ENCODE peak calls at places on chromosomes 13 and 19, in six cellular contexts. H is trophoblast cell, Y is mesenchymal stem cell, J is IMR-90, E is H9, A is H1. W is an unnamed sample. For H3K9me3, the result is how much of the 10 kb centered on the place peaks cover.

GRCh38 chr13:36057041-36057440 is 74.1 kb downstream of the DCLK1 start:
- DNase-seq in J (no peak), H (no peak), Y (no peak), A (no peak), E (no peak), W (no peak)

GRCh38 chr13:48804836-48805601 is 151.3 kb downstream of the CYSLTR2 start:
- DNase-seq in H (no peak), J (no peak), A (no peak), E (no peak), Y (peak), W (no peak)

GRCh38 chr13:51419015-51419636 is 33.7 kb downstream of the INTS6 start:
- DNase-seq in E (no peak), Y (no peak), A (no peak), J (no peak), H (no peak), W (no peak)

GRCh38 chr13:74067818-74068217 is 66.4 kb downstream of the KLF12 start:
- DNase-seq in A (no peak), E (no peak), Y (peak), H (peak), J (peak), W (no peak)

GRCh38 chr19:47446534-47447469 is 24.9 kb downstream of the SLC8A2 start:
- DNase-seq in E (peak), Y (peak), A (peak), J (no peak), H (no peak), W (no peak)

GRCh38 chr13:50845211-50845610 is 1.7 kb upstream of the DLEU7 start:
- DNase-seq in J (no peak), H (no peak), Y (no peak), A (no peak), E (no peak), W (no peak)

GRCh38 chr13:44752184-44752583 is 176.1 kb upstream of the TSC22D1 start:
- DNase-seq in H (no peak), Y (no peak), J (no peak), A (no peak), E (no peak), W (no peak)

GRCh38 chr13:30581582-30581981 is 36.1 kb upstream of the USPL1 start:
- DNase-seq in J (peak), Y (peak), E (no peak), H (peak), A (no peak), W (no peak)

GRCh38 chr13:91722267-91722884 is 324.0 kb downstream of the GPC5 start:
- DNase-seq in H (peak), J (peak), A (no peak), E (no peak), Y (peak), W (no peak)

GRCh38 chr19:5255602-5256231 is 84.9 kb downstream of the PTPRS start:
- DNase-seq in Y (no peak), A (no peak), J (no peak), E (no peak), H (peak), W (no peak)

GRCh38 chr19:5285311-5285710 is 55.3 kb downstream of the PTPRS start:
- DNase-seq in Y (no peak), A (no peak), J (no peak), E (no peak), H (no peak), W (no peak)

GRCh38 chr13:84917252-84917878 is 881.9 kb downstream of the SLITRK6 start:
- DNase-seq in H (peak), J (peak), Y (peak), E (no peak), A (no peak), W (no peak)

GRCh38 chr19:45793178-45793564 is 526 bp upstream of the DMWD start:
- DNase-seq in A (no peak), J (no peak), E (no peak), Y (no peak), H (no peak), W (no peak)

GRCh38 chr19:35851213-35852028 is 883 bp downstream of the NPHS1 start:
- DNase-seq in H (no peak), A (no peak), J (no peak), Y (no peak), E (peak), W (no peak)

GRCh38 chr13:79973533-79973963 is 367.4 kb downstream of the SPRY2 start:
- DNase-seq in E (no peak), J (no peak), H (peak), Y (no peak), A (no peak), W (no peak)

GRCh38 chr19:35528218-35529038 is at the start of gene SBSN:
- DNase-seq in H (no peak), E (no peak), A (no peak), J (peak), Y (peak), W (no peak)

GRCh38 chr19:45865269-45865948 is 1.3 kb downstream of the FOXA3 start:
- DNase-seq in J (no peak), H (no peak), E (no peak), A (no peak), Y (no peak), W (no peak)

GRCh38 chr19:20315543-20315942 is 148.5 kb downstream of the ZNF486 start:
- DNase-seq in A (no peak), J (no peak), H (no peak), Y (no peak), E (no peak), W (no peak)

DNA sequence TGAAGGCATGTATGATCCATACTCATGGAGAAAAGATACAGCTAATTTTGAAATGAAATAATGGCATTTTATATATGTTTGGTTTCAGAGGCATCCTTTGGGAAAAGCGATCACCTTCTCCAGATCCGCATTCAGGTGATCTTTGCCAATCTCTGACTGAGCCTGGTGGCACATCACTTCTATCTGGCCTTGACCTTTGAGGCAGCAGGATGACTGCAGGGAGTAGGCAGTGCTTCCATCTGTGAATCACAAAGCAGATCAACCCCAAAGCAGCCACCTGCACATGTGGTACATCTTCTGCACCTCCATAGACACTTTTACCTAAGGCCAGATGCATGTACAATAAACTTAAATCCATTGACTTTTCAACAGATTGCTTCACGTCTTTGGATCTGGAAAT is 53.4 kb downstream of the SPATA13 start:
- DNase-seq in J (no peak), A (no peak), E (no peak), H (no peak), Y (no peak), W (no peak)
- H2BK120ac ChIP-seq in J (no peak), A (no peak), E (no peak), H (no peak), Y (no peak), W (no peak)

GRCh38 chr19:52102782-52103181 is 7.2 kb upstream of the ZNF841 start:
- DNase-seq in H (no peak), Y (no peak), J (no peak), A (no peak), E (no peak), W (no peak)
- H3K9me3 ChIP-seq in H (under half), Y (half or more), J (under half), A (under half), E (half or more), W (under half)

GRCh38 chr13:101841687-101842086 is 389.2 kb downstream of the ITGBL1 start:
- DNase-seq in A (no peak), E (no peak), H (no peak), Y (no peak), J (no peak), W (no peak)

GRCh38 chr13:101838305-101838835 is 385.9 kb downstream of the ITGBL1 start:
- DNase-seq in J (peak), H (no peak), A (no peak), Y (peak), E (no peak), W (no peak)

DNA sequence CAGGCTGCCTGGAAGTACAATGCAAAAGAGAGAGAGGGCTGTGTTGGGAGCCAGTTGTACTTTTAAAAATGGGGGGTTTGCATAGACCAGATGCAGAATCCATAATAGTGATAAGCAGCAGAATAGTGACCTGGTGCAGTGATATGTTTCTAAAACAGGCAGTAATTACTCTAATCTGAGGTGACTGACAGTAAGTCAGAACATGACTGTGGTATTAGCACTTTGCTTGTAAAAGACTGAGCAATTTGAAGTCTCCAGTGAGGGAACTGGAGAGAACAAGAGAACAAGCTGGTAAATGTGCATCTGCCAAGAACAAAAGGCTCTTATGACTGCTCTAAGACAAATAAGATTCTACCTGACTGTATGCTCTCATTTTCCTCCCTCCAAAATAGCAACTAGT is 383.4 kb downstream of the ITGBL1 start:
- DNase-seq in A (no peak), Y (no peak), H (no peak), E (no peak), J (no peak), W (no peak)
- H2BK120ac ChIP-seq in A (no peak), Y (no peak), H (no peak), E (no peak), J (no peak), W (no peak)

GRCh38 chr19:53647792-53648191 is 16.0 kb downstream of the DPRX start:
- DNase-seq in H (peak), E (no peak), Y (no peak), J (no peak), A (no peak), W (no peak)

GRCh38 chr19:53652476-53652875 is 20.7 kb downstream of the DPRX start:
- DNase-seq in E (no peak), A (no peak), J (no peak), Y (no peak), H (peak), W (no peak)

GRCh38 chr19:53647350-53647749 is 15.6 kb downstream of the DPRX start:
- DNase-seq in H (peak), J (no peak), E (no peak), Y (no peak), A (no peak), W (no peak)

GRCh38 chr19:53646144-53646543 is 14.3 kb downstream of the DPRX start:
- DNase-seq in J (no peak), H (peak), Y (no peak), E (no peak), A (no peak), W (no peak)

DNA sequence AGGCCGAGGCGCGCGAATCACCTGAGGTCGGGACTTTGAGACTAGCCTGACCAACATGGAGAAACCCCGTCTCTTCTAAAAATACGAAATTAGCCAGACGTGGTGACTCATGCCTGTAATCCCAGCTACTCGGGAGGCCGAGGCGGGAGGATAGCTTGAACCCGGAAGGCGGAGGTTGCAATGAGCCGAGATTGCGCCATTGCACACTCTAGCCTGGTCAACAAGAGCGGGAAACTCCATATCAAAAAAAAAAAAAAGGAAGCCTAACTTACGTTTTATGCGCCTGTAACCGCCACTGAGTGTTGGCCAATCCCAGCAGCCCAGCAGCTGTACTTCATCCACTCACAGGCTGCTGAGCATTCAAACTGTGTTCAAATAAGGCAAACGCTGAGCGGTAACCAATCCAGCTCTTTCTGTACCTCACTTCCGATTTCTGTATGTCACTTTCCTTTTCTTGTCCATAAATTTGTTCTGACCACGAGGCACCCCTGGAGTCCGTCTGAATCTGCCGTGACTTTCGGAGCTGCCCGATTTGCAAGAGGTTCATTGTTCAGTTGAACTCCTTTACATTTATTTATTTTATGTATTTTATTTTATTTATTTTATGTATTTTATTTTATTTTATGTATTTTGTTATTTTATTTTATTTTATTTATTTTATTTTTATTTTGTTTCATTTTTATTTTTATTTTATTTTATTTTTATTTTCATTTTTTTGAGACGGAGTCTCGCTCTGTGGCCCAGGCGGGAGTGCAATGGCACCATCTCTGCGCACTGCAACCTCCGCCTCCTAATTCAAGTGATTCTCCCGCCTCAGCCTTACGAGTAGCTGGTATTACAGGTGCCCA is 18.2 kb downstream of the DPRX start:
- DNase-seq in H (peak), J (no peak), A (no peak), E (no peak), Y (no peak), W (no peak)
- H3K9me3 ChIP-seq in H (under half), J (under half), A (under half), E (under half), Y (under half), W (under half)

GRCh38 chr19:50047686-50048085 is 21.9 kb downstream of the ZNF473 start:
- DNase-seq in H (no peak), E (no peak), A (no peak), Y (no peak), J (peak), W (no peak)
- H2BK120ac ChIP-seq in H (no peak), E (no peak), A (no peak), Y (no peak), J (no peak), W (no peak)

GRCh38 chr19:13025819-13026477 is 30.7 kb downstream of the NFIX start:
- DNase-seq in Y (no peak), J (no peak), H (no peak), E (no peak), A (no peak), W (no peak)
- H3K9me3 ChIP-seq in Y (under half), J (under half), H (under half), E (under half), A (under half), W (under half)

GRCh38 chr19:29717051-29717450 is 2.0 kb upstream of the C19orf12 start:
- DNase-seq in E (no peak), Y (no peak), H (no peak), A (no peak), J (no peak), W (no peak)

GRCh38 chr19:29712744-29713516 is 2.1 kb downstream of the C19orf12 start:
- DNase-seq in J (no peak), E (no peak), A (no peak), Y (no peak), H (no peak), W (no peak)

GRCh38 chr19:29715695-29716581 is 877 bp upstream of the C19orf12 start:
- DNase-seq in H (peak), A (no peak), Y (peak), E (no peak), J (no peak), W (no peak)

GRCh38 chr19:29714371-29714952 is 599 bp downstream of the C19orf12 start:
- DNase-seq in H (no peak), E (no peak), Y (no peak), A (no peak), J (no peak), W (no peak)

GRCh38 chr19:29714953-29715694 is at the start of gene C19orf12:
- DNase-seq in H (peak), Y (peak), J (peak), A (no peak), E (no peak), W (peak)
- H2BK120ac ChIP-seq in H (peak), Y (peak), J (peak), A (no peak), E (no peak), W (peak)

W was measured in neuronal stem cell.